ENCODE peak calls at places on chromosomes 6 and 20, in seven cellular contexts. G, K, R, C, I, P and L are unnamed samples.

GRCh38 chr6:159233365-159234101 is 64.3 kb downstream of the FNDC1 start:
- DNase-seq in G (no peak), K (no peak), R (no peak), C (no peak), I (no peak), P (no peak), L (no peak)

GRCh38 chr6:166633732-166634535 is 6.9 kb upstream of the RPS6KA2 start:
- DNase-seq in G (no peak), K (no peak), R (no peak), C (no peak), I (no peak), P (no peak), L (peak; percentile 27)

GRCh38 chr6:89251976-89252375 is 34.8 kb upstream of the GABRR1 start:
- DNase-seq in G (no peak), K (no peak), R (no peak), C (no peak), I (no peak), P (no peak), L (no peak)

GRCh38 chr6:105066233-105066632 is 109.3 kb downstream of the LIN28B start:
- DNase-seq in G (no peak), K (no peak), R (no peak), C (no peak), I (no peak), P (no peak), L (no peak)

GRCh38 chr6:165186441-165187205 is 122.8 kb downstream of the C6orf118 start:
- DNase-seq in G (no peak), K (no peak), R (no peak), C (no peak), I (no peak), P (no peak), L (no peak)

GRCh38 chr6:121522265-121522664 is 86.8 kb downstream of the GJA1 start:
- DNase-seq in G (no peak), K (no peak), R (no peak), C (no peak), I (no peak), P (no peak), L (peak; percentile 97)

GRCh38 chr20:48460681-48461080 is 367.1 kb downstream of the PREX1 start:
- DNase-seq in G (no peak), K (no peak), R (no peak), C (no peak), I (no peak), P (no peak), L (no peak)

GRCh38 chr6:134187751-134188150 is 130.2 kb downstream of the SGK1 start:
- DNase-seq in G (no peak), K (no peak), R (no peak), C (no peak), I (no peak), P (no peak), L (no peak)

GRCh38 chr6:18021166-18021850 is 33.9 kb upstream of the KIF13A start:
- DNase-seq in G (no peak), K (no peak), R (no peak), C (no peak), I (no peak), P (no peak), L (no peak)

GRCh38 chr6:17878734-17879133 is 108.7 kb downstream of the KIF13A start:
- DNase-seq in G (no peak), K (no peak), R (no peak), C (no peak), I (no peak), P (no peak), L (no peak)

GRCh38 chr20:17661121-17661744 is 20.8 kb downstream of the RRBP1 start:
- DNase-seq in G (no peak), K (no peak), R (no peak), C (no peak), I (no peak), P (no peak), L (no peak)

GRCh38 chr6:116616757-116617093 is 446 bp downstream of the RSPH4A start:
- DNase-seq in G (no peak), K (peak; percentile 34), R (no peak), C (no peak), I (no peak), P (no peak), L (no peak)

GRCh38 chr20:4782373-4782772 is 60.7 kb downstream of the PRND start:
- DNase-seq in G (no peak), K (no peak), R (no peak), C (no peak), I (no peak), P (no peak), L (no peak)

GRCh38 chr6:30877419-30878262 is 6.7 kb upstream of the DDR1 start:
- DNase-seq in G (peak; percentile 34), K (peak; percentile 97), R (peak; percentile 71), C (no peak), I (peak; percentile 78), P (peak; percentile 77), L (peak; percentile 89)

GRCh38 chr6:37699138-37699766 is 1.6 kb upstream of the MDGA1 start:
- DNase-seq in G (no peak), K (peak; percentile 85), R (no peak), C (no peak), I (no peak), P (peak; percentile 48), L (no peak)

GRCh38 chr20:40532103-40532502 is 156.9 kb downstream of the MAFB start:
- DNase-seq in G (no peak), K (peak; percentile 56), R (peak; percentile 3), C (no peak), I (no peak), P (peak; percentile 48), L (peak; percentile 53)

GRCh38 chr6:111417181-111417585 is 65.8 kb downstream of the REV3L start:
- DNase-seq in G (no peak), K (no peak), R (no peak), C (no peak), I (no peak), P (no peak), L (peak; percentile 66)

GRCh38 chr6:74574794-74575193 is 631.1 kb downstream of the COL12A1 start:
- DNase-seq in G (no peak), K (peak; percentile 18), R (no peak), C (no peak), I (no peak), P (peak; percentile 24), L (peak; percentile 44)

GRCh38 chr6:113924199-113924791 is 46.7 kb downstream of the HDAC2 start:
- DNase-seq in G (no peak), K (no peak), R (no peak), C (no peak), I (no peak), P (no peak), L (no peak)

GRCh38 chr6:87375315-87375714 is 30.7 kb downstream of the C6orf163 start:
- DNase-seq in G (no peak), K (no peak), R (no peak), C (no peak), I (no peak), P (no peak), L (no peak)

GRCh38 chr6:144349690-144350132 is 64.6 kb downstream of the UTRN start:
- DNase-seq in G (no peak), K (no peak), R (no peak), C (no peak), I (no peak), P (peak; percentile 16), L (peak; percentile 64)

GRCh38 chr20:41769650-41770049 is 151.5 kb upstream of the CHD6 start:
- DNase-seq in G (no peak), K (no peak), R (no peak), C (no peak), I (no peak), P (no peak), L (no peak)

GRCh38 chr6:138600726-138601125 is 101.4 kb upstream of the NHSL1 start:
- DNase-seq in G (no peak), K (no peak), R (no peak), C (no peak), I (no peak), P (no peak), L (peak; percentile 83)

GRCh38 chr6:161161889-161162624 is 111.8 kb downstream of the AGPAT4 start:
- DNase-seq in G (no peak), K (peak; percentile 29), R (no peak), C (no peak), I (no peak), P (no peak), L (peak; percentile 58)

GRCh38 chr20:61186771-61187170 is 65.3 kb upstream of the CDH4 start:
- DNase-seq in G (no peak), K (no peak), R (no peak), C (no peak), I (no peak), P (no peak), L (peak; percentile 35)

GRCh38 chr6:4820704-4821276 is 44.6 kb downstream of the CDYL start:
- DNase-seq in G (no peak), K (no peak), R (no peak), C (no peak), I (no peak), P (no peak), L (peak; percentile 93)

GRCh38 chr20:52577696-52578095 is 386.1 kb upstream of the ZFP64 start:
- DNase-seq in G (no peak), K (no peak), R (no peak), C (no peak), I (no peak), P (no peak), L (no peak)

GRCh38 chr20:17654649-17655285 is 27.3 kb downstream of the RRBP1 start:
- DNase-seq in G (no peak), K (peak; percentile 2), R (no peak), C (no peak), I (peak; percentile 54), P (no peak), L (peak; percentile 64)

GRCh38 chr20:35021063-35021462 is 65.4 kb downstream of the MYH7B start:
- DNase-seq in G (no peak), K (no peak), R (no peak), C (no peak), I (no peak), P (no peak), L (peak; percentile 52)

GRCh38 chr6:92667843-92668242 is 751.5 kb downstream of the EPHA7 start:
- DNase-seq in G (no peak), K (no peak), R (no peak), C (no peak), I (no peak), P (no peak), L (no peak)

GRCh38 chr6:166618251-166618650 is 8.8 kb downstream of the RPS6KA2 start:
- DNase-seq in G (no peak), K (no peak), R (no peak), C (no peak), I (no peak), P (no peak), L (no peak)

GRCh38 chr20:15162061-15162740 is 824.8 kb upstream of the FLRT3 start:
- DNase-seq in G (no peak), K (no peak), R (no peak), C (no peak), I (no peak), P (no peak), L (no peak)

GRCh38 chr6:155267411-155267810 is 3.6 kb downstream of the CLDN20 start:
- DNase-seq in G (no peak), K (no peak), R (no peak), C (no peak), I (no peak), P (no peak), L (no peak)

GRCh38 chr20:44153636-44154043 is 33.3 kb downstream of the JPH2 start:
- DNase-seq in G (no peak), K (no peak), R (no peak), C (no peak), I (no peak), P (no peak), L (no peak)

GRCh38 chr20:41247523-41248370 is 69.8 kb downstream of the ZHX3 start:
- DNase-seq in G (no peak), K (no peak), R (no peak), C (no peak), I (no peak), P (no peak), L (no peak)

GRCh38 chr6:37971711-37972410 is 152.3 kb downstream of the ZFAND3 start:
- DNase-seq in G (no peak), K (no peak), R (no peak), C (no peak), I (no peak), P (no peak), L (no peak)